ENCODE peak calls at places on chromosomes 2 and 18, in six cellular contexts. E, S, G, L, H and F are unnamed samples.

GRCh38 chr18:1930291-1931270 is 640.7 kb downstream of the METTL4 start:
- DNase-seq in E (no peak), S (no peak), G (no peak), L (no peak), H (no peak), F (no peak)

GRCh38 chr2:206723288-206723687 is 5.1 kb upstream of the DYTN start:
- DNase-seq in E (no peak), S (no peak), G (no peak), L (no peak), H (no peak), F (no peak)

GRCh38 chr2:84904717-84905174 is 710 bp upstream of the TMSB10 start:
- DNase-seq in E (peak; percentile 55), S (peak; percentile 67), G (peak; percentile 72), L (peak; percentile 84), H (no peak), F (no peak)

GRCh38 chr2:23478087-23478932 is 93.3 kb downstream of the KLHL29 start:
- DNase-seq in E (no peak), S (no peak), G (peak; percentile 56), L (peak; percentile 59), H (no peak), F (no peak)

GRCh38 chr2:14501061-14501460 is 131.5 kb upstream of the LRATD1 start:
- DNase-seq in E (no peak), S (no peak), G (no peak), L (no peak), H (no peak), F (no peak)

GRCh38 chr2:105576440-105577241 is 168.1 kb upstream of the NCK2 start:
- DNase-seq in E (peak; percentile 42), S (peak; percentile 87), G (peak; percentile 39), L (peak; percentile 76), H (no peak), F (peak; percentile 14)

GRCh38 chr2:46010925-46011490 is 286.2 kb upstream of the EPAS1 start:
- DNase-seq in E (peak; percentile 74), S (peak; percentile 66), G (no peak), L (peak; percentile 38), H (no peak), F (no peak)

GRCh38 chr2:174787485-174788205 is 23.4 kb upstream of the CHRNA1 start:
- DNase-seq in E (peak; percentile 100), S (peak; percentile 97), G (peak; percentile 93), L (peak; percentile 94), H (peak; percentile 91), F (no peak)

GRCh38 chr2:216635701-216636541 is 2.7 kb downstream of the IGFBP2 start:
- DNase-seq in E (no peak), S (peak; percentile 57), G (peak; percentile 58), L (peak; percentile 75), H (no peak), F (peak; percentile 72)

GRCh38 chr18:56637897-56638231 is 528 bp downstream of the TXNL1 start:
- DNase-seq in E (no peak), S (peak; percentile 25), G (no peak), L (peak; percentile 14), H (no peak), F (no peak)

GRCh38 chr2:214126135-214126534 is 284.7 kb upstream of the VWC2L start:
- DNase-seq in E (peak; percentile 56), S (peak; percentile 65), G (no peak), L (peak; percentile 67), H (no peak), F (no peak)

GRCh38 chr18:13610517-13610916 is 115.8 kb downstream of the FAM210A start:
- DNase-seq in E (no peak), S (no peak), G (peak; percentile 26), L (no peak), H (no peak), F (no peak)

GRCh38 chr2:166334800-166335199 is 40.9 kb downstream of the SCN9A start:
- DNase-seq in E (no peak), S (no peak), G (no peak), L (no peak), H (no peak), F (no peak)

GRCh38 chr18:49648811-49649210 is 87.0 kb downstream of the LIPG start:
- DNase-seq in E (no peak), S (no peak), G (no peak), L (no peak), H (no peak), F (no peak)

GRCh38 chr2:100741880-100742814 is 77.8 kb upstream of the NPAS2 start:
- DNase-seq in E (peak; percentile 98), S (peak; percentile 95), G (no peak), L (no peak), H (no peak), F (no peak)

GRCh38 chr18:77054288-77054605 is 78.3 kb downstream of the MBP start:
- DNase-seq in E (no peak), S (no peak), G (no peak), L (no peak), H (no peak), F (no peak)

GRCh38 chr2:98664323-98664722 is 55.9 kb downstream of the UNC50 start:
- DNase-seq in E (no peak), S (no peak), G (no peak), L (peak; percentile 17), H (no peak), F (no peak)

GRCh38 chr2:231294116-231294515 is 95.7 kb downstream of the ARMC9 start:
- DNase-seq in E (no peak), S (no peak), G (no peak), L (no peak), H (no peak), F (no peak)

GRCh38 chr18:67463829-67464228 is 52.7 kb downstream of the DSEL start:
- DNase-seq in E (no peak), S (no peak), G (no peak), L (peak; percentile 57), H (no peak), F (no peak)

GRCh38 chr2:100119235-100119634 is 23.2 kb downstream of the AFF3 start:
- DNase-seq in E (no peak), S (no peak), G (no peak), L (peak; percentile 65), H (no peak), F (peak; percentile 56)

GRCh38 chr2:26704441-26704977 is 12.0 kb downstream of the KCNK3 start:
- DNase-seq in E (peak; percentile 71), S (peak; percentile 62), G (no peak), L (no peak), H (no peak), F (no peak)

GRCh38 chr2:85711578-85712060 is 17.5 kb downstream of the GNLY start:
- DNase-seq in E (no peak), S (no peak), G (no peak), L (no peak), H (no peak), F (no peak)

GRCh38 chr2:177393381-177393780 is 808 bp downstream of the AGPS start:
- DNase-seq in E (no peak), S (peak; percentile 24), G (no peak), L (peak; percentile 21), H (no peak), F (no peak)

GRCh38 chr2:173415663-173416469 is 61.2 kb downstream of the CDCA7 start:
- DNase-seq in E (no peak), S (no peak), G (no peak), L (no peak), H (no peak), F (peak; percentile 36)

GRCh38 chr18:11654736-11655604 is 34.1 kb upstream of the GNAL start:
- DNase-seq in E (peak; percentile 4), S (peak; percentile 24), G (peak; percentile 72), L (peak; percentile 67), H (peak; percentile 13), F (peak; percentile 46)

GRCh38 chr2:19764998-19765397 is 136.8 kb downstream of the TTC32 start:
- DNase-seq in E (peak; percentile 65), S (peak; percentile 50), G (no peak), L (no peak), H (no peak), F (no peak)
- H2BK15ac ChIP-seq in E (peak overlapping the region; percentile 2), S (no peak overlapping the region), G (no peak overlapping the region), L (no peak overlapping the region), H (no peak overlapping the region), F (no peak overlapping the region)

GRCh38 chr2:148252646-148253045 is 231.8 kb downstream of the MBD5 start:
- DNase-seq in E (no peak), S (no peak), G (no peak), L (no peak), H (no peak), F (no peak)
- H2BK15ac ChIP-seq in E (no peak overlapping the region), S (no peak overlapping the region), G (no peak overlapping the region), L (no peak overlapping the region), H (no peak overlapping the region), F (no peak overlapping the region)

DNA sequence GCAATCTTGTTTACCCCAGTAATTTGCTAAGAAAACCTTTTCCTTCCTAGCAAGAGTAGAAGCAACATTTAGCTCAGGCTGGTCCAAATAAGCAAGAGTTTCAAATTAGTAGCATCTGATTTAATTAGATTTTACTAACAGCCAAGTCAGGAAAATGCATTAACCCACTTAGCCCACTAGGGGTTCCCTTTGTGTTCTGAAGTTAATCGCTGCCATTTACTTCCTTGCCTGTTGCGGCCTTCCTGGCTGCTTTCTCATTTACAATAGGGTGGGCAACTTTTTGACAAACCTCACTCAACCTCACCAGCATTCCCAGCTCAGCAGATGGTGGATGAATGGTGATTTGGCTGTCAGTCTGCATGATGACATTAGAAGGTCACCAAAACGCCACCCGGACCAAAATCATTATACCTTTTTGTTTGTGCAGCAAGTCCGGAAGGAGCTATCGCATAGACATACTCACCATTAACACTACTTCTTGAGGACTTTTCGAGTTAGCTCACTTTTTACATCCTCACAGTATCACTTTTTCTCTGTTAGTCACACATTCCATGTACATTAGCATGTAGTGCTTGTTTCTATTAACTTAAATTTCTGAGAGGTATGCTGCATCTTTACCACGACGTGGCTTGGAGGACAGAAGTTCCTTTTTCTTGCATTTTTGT is 101.5 kb upstream of the SETBP1 start:
- DNase-seq in E (peak; percentile 63), S (peak; percentile 72), G (peak; percentile 33), L (peak; percentile 72), H (no peak), F (peak; percentile 17)
- H2BK15ac ChIP-seq in E (no peak overlapping the region), S (no peak overlapping the region), G (no peak overlapping the region), L (no peak overlapping the region), H (peak overlapping the region; percentile 67), F (no peak overlapping the region)

GRCh38 chr2:158127380-158127804 is 25.7 kb downstream of the UPP2 start:
- DNase-seq in E (no peak), S (no peak), G (no peak), L (no peak), H (no peak), F (no peak)

GRCh38 chr2:158125756-158126498 is 24.3 kb downstream of the UPP2 start:
- DNase-seq in E (no peak), S (no peak), G (peak; percentile 45), L (no peak), H (no peak), F (no peak)

GRCh38 chr2:158121252-158121651 is 19.6 kb downstream of the UPP2 start:
- DNase-seq in E (no peak), S (no peak), G (no peak), L (no peak), H (no peak), F (no peak)

GRCh38 chr2:158128168-158128973 is 26.7 kb downstream of the UPP2 start:
- DNase-seq in E (no peak), S (no peak), G (no peak), L (no peak), H (no peak), F (no peak)

GRCh38 chr2:158124896-158125295 is 23.2 kb downstream of the UPP2 start:
- DNase-seq in E (no peak), S (no peak), G (no peak), L (no peak), H (no peak), F (no peak)
- H2BK15ac ChIP-seq in E (no peak overlapping the region), S (no peak overlapping the region), G (no peak overlapping the region), L (no peak overlapping the region), H (no peak overlapping the region), F (no peak overlapping the region)